ENCODE peak calls at places on chromosomes 3 and 15, in four cellular contexts. One of them, this sample, is unnamed.

GRCh38 chr15:35540885-35541284 is 5.1 kb downstream of the DPH6 start:
- DNase-seq in effector CD8-positive, alpha-beta T cell: no peak
- DNase-seq in NCI-H2081: no peak
- DNase-seq in central memory CD4-positive, alpha-beta T cell: no peak
- DNase-seq in this sample: no peak

GRCh38 chr15:73886717-73887345 is 13.5 kb downstream of the TBC1D21 start:
- DNase-seq in effector CD8-positive, alpha-beta T cell: no peak
- DNase-seq in NCI-H2081: no peak
- DNase-seq in central memory CD4-positive, alpha-beta T cell: no peak
- DNase-seq in this sample: no peak

GRCh38 chr15:62071711-62072308 is 5.0 kb downstream of the C2CD4A start:
- DNase-seq in effector CD8-positive, alpha-beta T cell: no peak
- DNase-seq in NCI-H2081: peak; percentile 50
- DNase-seq in central memory CD4-positive, alpha-beta T cell: peak; percentile 26
- DNase-seq in this sample: peak; percentile 40

GRCh38 chr3:56725175-56725574 is 42.1 kb upstream of the TASOR start:
- DNase-seq in effector CD8-positive, alpha-beta T cell: peak; percentile 7
- DNase-seq in NCI-H2081: no peak
- DNase-seq in central memory CD4-positive, alpha-beta T cell: peak; percentile 52
- DNase-seq in this sample: peak; percentile 71

GRCh38 chr3:107409365-107409764 is 32.1 kb downstream of the CCDC54 start:
- DNase-seq in effector CD8-positive, alpha-beta T cell: no peak
- DNase-seq in NCI-H2081: no peak
- DNase-seq in central memory CD4-positive, alpha-beta T cell: no peak
- DNase-seq in this sample: no peak

GRCh38 chr3:126157083-126157768 is 23.2 kb downstream of the ALDH1L1 start:
- DNase-seq in effector CD8-positive, alpha-beta T cell: no peak
- DNase-seq in NCI-H2081: no peak
- DNase-seq in central memory CD4-positive, alpha-beta T cell: no peak
- DNase-seq in this sample: no peak

GRCh38 chr3:110234831-110235230 is 836.8 kb upstream of the NECTIN3 start:
- DNase-seq in effector CD8-positive, alpha-beta T cell: no peak
- DNase-seq in NCI-H2081: no peak
- DNase-seq in central memory CD4-positive, alpha-beta T cell: no peak
- DNase-seq in this sample: no peak

GRCh38 chr15:101258238-101259144 is 6.6 kb upstream of the CHSY1 start:
- DNase-seq in effector CD8-positive, alpha-beta T cell: peak; percentile 28
- DNase-seq in NCI-H2081: peak; percentile 80
- DNase-seq in central memory CD4-positive, alpha-beta T cell: peak; percentile 38
- DNase-seq in this sample: no peak

GRCh38 chr3:16137977-16138376 is 36.5 kb upstream of the GALNT15 start:
- DNase-seq in effector CD8-positive, alpha-beta T cell: no peak
- DNase-seq in NCI-H2081: no peak
- DNase-seq in central memory CD4-positive, alpha-beta T cell: no peak
- DNase-seq in this sample: no peak

GRCh38 chr3:54426431-54426830 is 304.1 kb downstream of the CACNA2D3 start:
- DNase-seq in effector CD8-positive, alpha-beta T cell: no peak
- DNase-seq in NCI-H2081: no peak
- DNase-seq in central memory CD4-positive, alpha-beta T cell: no peak
- DNase-seq in this sample: no peak

GRCh38 chr15:45499426-45499825 is 23.1 kb downstream of the SLC30A4 start:
- DNase-seq in effector CD8-positive, alpha-beta T cell: no peak
- DNase-seq in NCI-H2081: no peak
- DNase-seq in central memory CD4-positive, alpha-beta T cell: no peak
- DNase-seq in this sample: no peak

GRCh38 chr15:93033434-93034045 is 55.5 kb downstream of the RGMA start:
- DNase-seq in effector CD8-positive, alpha-beta T cell: no peak
- DNase-seq in NCI-H2081: no peak
- DNase-seq in central memory CD4-positive, alpha-beta T cell: no peak
- DNase-seq in this sample: no peak